ENCODE peak calls at places on chromosomes 13 and 19, in nine cellular contexts. One of them, this sample, is unnamed.

GRCh38 chr19:11987405-11988231 is 22.8 kb downstream of the ZNF763 start:
- DNase-seq in breast epithelium: peak
- DNase-seq in prostate gland: peak
- DNase-seq in A549: no peak
- DNase-seq in IMR-90: peak
- DNase-seq in uterus: peak
- DNase-seq in tibial nerve: peak
- DNase-seq in transverse colon: peak
- DNase-seq in heart left ventricle: peak
- DNase-seq in this sample: peak

GRCh38 chr19:798415-799075 is 1.3 kb downstream of the PTBP1 start:
- DNase-seq in breast epithelium: no peak
- DNase-seq in prostate gland: no peak
- DNase-seq in A549: no peak
- DNase-seq in IMR-90: no peak
- DNase-seq in uterus: no peak
- DNase-seq in tibial nerve: no peak
- DNase-seq in transverse colon: peak
- DNase-seq in heart left ventricle: no peak
- DNase-seq in this sample: no peak

GRCh38 chr19:54164369-54165068 is 5.0 kb upstream of the LENG1 start:
- DNase-seq in breast epithelium: no peak
- DNase-seq in prostate gland: peak
- DNase-seq in A549: peak
- DNase-seq in IMR-90: peak
- DNase-seq in uterus: no peak
- DNase-seq in tibial nerve: no peak
- DNase-seq in transverse colon: peak
- DNase-seq in heart left ventricle: peak
- DNase-seq in this sample: no peak

GRCh38 chr19:409006-409514 is at the start of gene C2CD4C:
- DNase-seq in breast epithelium: no peak
- DNase-seq in prostate gland: no peak
- DNase-seq in A549: no peak
- DNase-seq in IMR-90: no peak
- DNase-seq in uterus: no peak
- DNase-seq in tibial nerve: peak
- DNase-seq in transverse colon: no peak
- DNase-seq in heart left ventricle: peak
- DNase-seq in this sample: peak

GRCh38 chr13:52779028-52779612 is 39.5 kb upstream of the CNMD start:
- DNase-seq in breast epithelium: no peak
- DNase-seq in prostate gland: no peak
- DNase-seq in A549: no peak
- DNase-seq in IMR-90: no peak
- DNase-seq in uterus: no peak
- DNase-seq in tibial nerve: no peak
- DNase-seq in transverse colon: no peak
- DNase-seq in heart left ventricle: no peak
- DNase-seq in this sample: no peak

GRCh38 chr13:75079226-75079625 is 402.7 kb downstream of the TBC1D4 start:
- DNase-seq in breast epithelium: no peak
- DNase-seq in prostate gland: no peak
- DNase-seq in A549: no peak
- DNase-seq in IMR-90: peak
- DNase-seq in uterus: no peak
- DNase-seq in tibial nerve: no peak
- DNase-seq in transverse colon: no peak
- DNase-seq in heart left ventricle: no peak
- DNase-seq in this sample: no peak

GRCh38 chr19:574658-575526 is 2.5 kb downstream of the BSG start:
- DNase-seq in breast epithelium: no peak
- DNase-seq in prostate gland: no peak
- DNase-seq in A549: no peak
- DNase-seq in IMR-90: peak
- DNase-seq in uterus: no peak
- DNase-seq in tibial nerve: no peak
- DNase-seq in transverse colon: no peak
- DNase-seq in heart left ventricle: peak
- DNase-seq in this sample: no peak

GRCh38 chr13:113635709-113636108 is 22.3 kb downstream of the ATP4B start:
- DNase-seq in breast epithelium: no peak
- DNase-seq in prostate gland: no peak
- DNase-seq in A549: no peak
- DNase-seq in IMR-90: no peak
- DNase-seq in uterus: no peak
- DNase-seq in tibial nerve: no peak
- DNase-seq in transverse colon: no peak
- DNase-seq in heart left ventricle: peak
- DNase-seq in this sample: no peak

GRCh38 chr19:46186101-46186716 is 38.2 kb downstream of the IGFL2 start:
- DNase-seq in breast epithelium: no peak
- DNase-seq in prostate gland: no peak
- DNase-seq in A549: no peak
- DNase-seq in IMR-90: no peak
- DNase-seq in uterus: no peak
- DNase-seq in tibial nerve: no peak
- DNase-seq in transverse colon: no peak
- DNase-seq in heart left ventricle: no peak
- DNase-seq in this sample: no peak

GRCh38 chr19:42606660-42607351 is 12.1 kb upstream of the CEACAM8 start:
- DNase-seq in breast epithelium: peak
- DNase-seq in prostate gland: peak
- DNase-seq in A549: peak
- DNase-seq in IMR-90: peak
- DNase-seq in uterus: no peak
- DNase-seq in tibial nerve: no peak
- DNase-seq in transverse colon: peak
- DNase-seq in heart left ventricle: peak
- DNase-seq in this sample: peak

GRCh38 chr13:108176685-108177274 is 38.6 kb downstream of the LIG4 start:
- DNase-seq in breast epithelium: no peak
- DNase-seq in prostate gland: no peak
- DNase-seq in A549: peak
- DNase-seq in IMR-90: peak
- DNase-seq in uterus: no peak
- DNase-seq in tibial nerve: no peak
- DNase-seq in transverse colon: peak
- DNase-seq in heart left ventricle: no peak
- DNase-seq in this sample: no peak

GRCh38 chr13:47901451-47901850 is 99.6 kb downstream of the SUCLA2 start:
- DNase-seq in breast epithelium: no peak
- DNase-seq in prostate gland: no peak
- DNase-seq in A549: no peak
- DNase-seq in IMR-90: peak
- DNase-seq in uterus: no peak
- DNase-seq in tibial nerve: no peak
- DNase-seq in transverse colon: no peak
- DNase-seq in heart left ventricle: no peak
- DNase-seq in this sample: no peak

GRCh38 chr13:89514534-89515312 is 1832.8 kb upstream of the MIR17HG start:
- DNase-seq in breast epithelium: no peak
- DNase-seq in prostate gland: no peak
- DNase-seq in A549: peak
- DNase-seq in IMR-90: peak
- DNase-seq in uterus: no peak
- DNase-seq in tibial nerve: no peak
- DNase-seq in transverse colon: no peak
- DNase-seq in heart left ventricle: no peak
- DNase-seq in this sample: no peak

GRCh38 chr13:94640676-94641075 is 39.0 kb downstream of the GPR180 start:
- DNase-seq in breast epithelium: no peak
- DNase-seq in prostate gland: no peak
- DNase-seq in A549: no peak
- DNase-seq in IMR-90: peak
- DNase-seq in uterus: no peak
- DNase-seq in tibial nerve: no peak
- DNase-seq in transverse colon: no peak
- DNase-seq in heart left ventricle: no peak
- DNase-seq in this sample: no peak

GRCh38 chr13:60720590-60720989 is 323.6 kb downstream of the TDRD3 start:
- DNase-seq in breast epithelium: no peak
- DNase-seq in prostate gland: no peak
- DNase-seq in A549: no peak
- DNase-seq in IMR-90: no peak
- DNase-seq in uterus: no peak
- DNase-seq in tibial nerve: no peak
- DNase-seq in transverse colon: no peak
- DNase-seq in heart left ventricle: peak
- DNase-seq in this sample: no peak

GRCh38 chr13:75635621-75636338 is at the start of gene LMO7:
- DNase-seq in breast epithelium: peak
- DNase-seq in prostate gland: peak
- DNase-seq in A549: peak
- DNase-seq in IMR-90: peak
- DNase-seq in uterus: no peak
- DNase-seq in tibial nerve: peak
- DNase-seq in transverse colon: peak
- DNase-seq in heart left ventricle: peak
- DNase-seq in this sample: peak

DNA sequence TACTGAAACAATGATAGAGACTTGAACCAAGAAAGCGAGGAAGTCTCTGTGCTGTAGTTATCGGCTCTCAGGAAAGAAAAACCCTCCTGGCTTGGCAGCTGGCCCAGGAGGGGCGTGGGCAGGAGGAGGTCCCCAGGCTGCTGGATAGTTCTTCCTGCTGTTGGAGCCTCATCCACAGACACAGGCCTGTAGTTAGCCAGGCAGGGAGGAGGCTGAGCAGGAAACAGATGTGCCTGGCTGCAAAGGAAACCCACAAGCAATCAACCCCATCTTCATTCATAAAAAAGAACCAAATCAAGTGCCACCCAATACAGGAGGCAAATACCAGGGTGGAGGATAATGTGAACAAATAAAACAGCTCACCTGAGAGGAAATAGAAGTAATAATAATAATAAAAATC is 86.2 kb downstream of the IRS2 start:
- DNase-seq in breast epithelium: peak
- DNase-seq in prostate gland: no peak
- DNase-seq in A549: peak
- DNase-seq in IMR-90: peak
- DNase-seq in uterus: no peak
- DNase-seq in tibial nerve: peak
- DNase-seq in transverse colon: peak
- DNase-seq in heart left ventricle: peak
- DNase-seq in this sample: peak
- TF ChIP-seq POLR2A in breast epithelium: no peak
- TF ChIP-seq POLR2A in prostate gland: no peak
- TF ChIP-seq POLR2A in A549: no peak
- TF ChIP-seq POLR2A in IMR-90: no peak
- TF ChIP-seq POLR2A in uterus: no peak
- TF ChIP-seq POLR2A in tibial nerve: no peak
- TF ChIP-seq POLR2A in transverse colon: no peak
- TF ChIP-seq POLR2A in heart left ventricle: no peak
- TF ChIP-seq POLR2A in this sample: no peak

GRCh38 chr19:14113762-14114414 is 3.7 kb downstream of the PRKACA start:
- DNase-seq in breast epithelium: no peak
- DNase-seq in prostate gland: no peak
- DNase-seq in A549: peak
- DNase-seq in IMR-90: no peak
- DNase-seq in uterus: no peak
- DNase-seq in tibial nerve: no peak
- DNase-seq in transverse colon: peak
- DNase-seq in heart left ventricle: peak
- DNase-seq in this sample: no peak
- TF ChIP-seq CTCF in breast epithelium: no peak
- TF ChIP-seq CTCF in prostate gland: no peak
- TF ChIP-seq CTCF in A549: no peak
- TF ChIP-seq CTCF in IMR-90: peak
- TF ChIP-seq CTCF in uterus: no peak
- TF ChIP-seq CTCF in tibial nerve: no peak
- TF ChIP-seq CTCF in transverse colon: no peak
- TF ChIP-seq CTCF in heart left ventricle: peak
- TF ChIP-seq CTCF in this sample: no peak

GRCh38 chr13:100796463-100796862 is 121.9 kb upstream of the TMTC4 start:
- DNase-seq in breast epithelium: no peak
- DNase-seq in prostate gland: no peak
- DNase-seq in A549: no peak
- DNase-seq in IMR-90: no peak
- DNase-seq in uterus: no peak
- DNase-seq in tibial nerve: no peak
- DNase-seq in transverse colon: no peak
- DNase-seq in heart left ventricle: no peak
- DNase-seq in this sample: no peak

GRCh38 chr13:100800283-100800875 is 125.8 kb upstream of the TMTC4 start:
- DNase-seq in breast epithelium: no peak
- DNase-seq in prostate gland: no peak
- DNase-seq in A549: no peak
- DNase-seq in IMR-90: no peak
- DNase-seq in uterus: no peak
- DNase-seq in tibial nerve: no peak
- DNase-seq in transverse colon: no peak
- DNase-seq in heart left ventricle: no peak
- DNase-seq in this sample: no peak

GRCh38 chr13:100798739-100799361 is 124.3 kb upstream of the TMTC4 start:
- DNase-seq in breast epithelium: no peak
- DNase-seq in prostate gland: no peak
- DNase-seq in A549: no peak
- DNase-seq in IMR-90: no peak
- DNase-seq in uterus: no peak
- DNase-seq in tibial nerve: no peak
- DNase-seq in transverse colon: no peak
- DNase-seq in heart left ventricle: no peak
- DNase-seq in this sample: no peak

GRCh38 chr13:100794575-100794974 is 120.0 kb upstream of the TMTC4 start:
- DNase-seq in breast epithelium: no peak
- DNase-seq in prostate gland: no peak
- DNase-seq in A549: no peak
- DNase-seq in IMR-90: no peak
- DNase-seq in uterus: no peak
- DNase-seq in tibial nerve: no peak
- DNase-seq in transverse colon: no peak
- DNase-seq in heart left ventricle: no peak
- DNase-seq in this sample: no peak

DNA sequence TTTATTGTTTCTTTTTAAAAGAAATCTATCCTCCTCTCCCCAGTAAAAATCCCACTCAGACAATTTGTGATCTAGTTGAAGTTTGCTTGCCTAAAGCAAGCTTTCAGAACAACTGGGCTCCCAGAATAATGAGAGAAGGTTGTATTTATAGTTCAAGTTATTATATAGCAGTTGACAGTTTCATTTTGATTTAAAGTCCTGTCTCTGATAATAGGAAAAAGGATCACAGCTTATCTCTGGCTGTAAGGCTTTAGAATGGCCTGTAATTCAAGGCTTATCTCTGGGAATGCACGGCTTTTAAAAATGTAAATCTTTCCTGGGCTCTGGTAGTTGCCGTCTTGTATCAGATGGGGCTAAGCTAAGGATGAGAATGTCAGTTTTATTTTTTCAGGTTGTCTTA is 123.3 kb upstream of the TMTC4 start:
- DNase-seq in breast epithelium: no peak
- DNase-seq in prostate gland: no peak
- DNase-seq in A549: no peak
- DNase-seq in IMR-90: no peak
- DNase-seq in uterus: no peak
- DNase-seq in tibial nerve: no peak
- DNase-seq in transverse colon: no peak
- DNase-seq in heart left ventricle: no peak
- DNase-seq in this sample: no peak
- H3K4me3 ChIP-seq in breast epithelium: no peak
- H3K4me3 ChIP-seq in prostate gland: no peak
- H3K4me3 ChIP-seq in A549: no peak
- H3K4me3 ChIP-seq in IMR-90: no peak
- H3K4me3 ChIP-seq in uterus: no peak
- H3K4me3 ChIP-seq in tibial nerve: no peak
- H3K4me3 ChIP-seq in transverse colon: no peak
- H3K4me3 ChIP-seq in heart left ventricle: no peak
- H3K4me3 ChIP-seq in this sample: no peak

GRCh38 chr13:33968520-33969507 is 150.9 kb downstream of the RFC3 start:
- DNase-seq in breast epithelium: no peak
- DNase-seq in prostate gland: no peak
- DNase-seq in A549: peak
- DNase-seq in IMR-90: no peak
- DNase-seq in uterus: no peak
- DNase-seq in tibial nerve: no peak
- DNase-seq in transverse colon: no peak
- DNase-seq in heart left ventricle: no peak
- DNase-seq in this sample: no peak
- TF ChIP-seq POLR2A in breast epithelium: no peak
- TF ChIP-seq POLR2A in prostate gland: no peak
- TF ChIP-seq POLR2A in A549: no peak
- TF ChIP-seq POLR2A in IMR-90: no peak
- TF ChIP-seq POLR2A in uterus: no peak
- TF ChIP-seq POLR2A in tibial nerve: no peak
- TF ChIP-seq POLR2A in transverse colon: no peak
- TF ChIP-seq POLR2A in heart left ventricle: no peak
- TF ChIP-seq POLR2A in this sample: no peak